ENCODE peak calls at places on chromosomes 7 and 10, in seven cellular contexts. One of them, this sample, is unnamed.

GRCh38 chr10:48727866-48728265 is 43.2 kb downstream of the WDFY4 start:
- DNase-seq in lower lobe of right lung: no peak
- DNase-seq in right atrium auricular region: no peak
- DNase-seq in CD4-positive, CD25-positive, alpha-beta regulatory T cell: no peak
- DNase-seq in cardiac muscle cell: no peak
- DNase-seq in upper lobe of left lung: no peak
- DNase-seq in left lung: no peak
- DNase-seq in this sample: peak; percentile 74

GRCh38 chr7:5276611-5277010 is 6.1 kb upstream of the SLC29A4 start:
- DNase-seq in left lung: no peak
- DNase-seq in lower lobe of right lung: no peak
- DNase-seq in cardiac muscle cell: no peak
- DNase-seq in right atrium auricular region: no peak
- DNase-seq in CD4-positive, CD25-positive, alpha-beta regulatory T cell: no peak
- DNase-seq in upper lobe of left lung: no peak
- DNase-seq in this sample: no peak

GRCh38 chr7:106346678-106347217 is 62.0 kb upstream of the NAMPT start:
- DNase-seq in right atrium auricular region: no peak
- DNase-seq in lower lobe of right lung: no peak
- DNase-seq in CD4-positive, CD25-positive, alpha-beta regulatory T cell: peak; percentile 85
- DNase-seq in left lung: no peak
- DNase-seq in cardiac muscle cell: peak; percentile 93
- DNase-seq in upper lobe of left lung: no peak
- DNase-seq in this sample: no peak

GRCh38 chr7:742791-743190 is 15.7 kb upstream of the PRKAR1B start:
- DNase-seq in CD4-positive, CD25-positive, alpha-beta regulatory T cell: no peak
- DNase-seq in left lung: peak; percentile 15
- DNase-seq in right atrium auricular region: no peak
- DNase-seq in upper lobe of left lung: no peak
- DNase-seq in cardiac muscle cell: no peak
- DNase-seq in lower lobe of right lung: no peak
- DNase-seq in this sample: no peak

GRCh38 chr7:26397786-26398435 is 106.2 kb downstream of the SNX10 start:
- DNase-seq in CD4-positive, CD25-positive, alpha-beta regulatory T cell: no peak
- DNase-seq in lower lobe of right lung: no peak
- DNase-seq in cardiac muscle cell: no peak
- DNase-seq in right atrium auricular region: no peak
- DNase-seq in upper lobe of left lung: peak; percentile 90
- DNase-seq in left lung: peak; percentile 88
- DNase-seq in this sample: no peak

GRCh38 chr7:27242580-27243339 is at the start of gene EVX1:
- DNase-seq in left lung: no peak
- DNase-seq in upper lobe of left lung: peak; percentile 84
- DNase-seq in right atrium auricular region: no peak
- DNase-seq in lower lobe of right lung: no peak
- DNase-seq in cardiac muscle cell: no peak
- DNase-seq in CD4-positive, CD25-positive, alpha-beta regulatory T cell: peak; percentile 49
- DNase-seq in this sample: no peak

GRCh38 chr7:96093435-96093834 is 228.5 kb downstream of the SLC25A13 start:
- DNase-seq in lower lobe of right lung: no peak
- DNase-seq in CD4-positive, CD25-positive, alpha-beta regulatory T cell: no peak
- DNase-seq in cardiac muscle cell: peak; percentile 43
- DNase-seq in upper lobe of left lung: no peak
- DNase-seq in left lung: no peak
- DNase-seq in right atrium auricular region: no peak
- DNase-seq in this sample: no peak

GRCh38 chr10:103854687-103855423 is 521 bp downstream of the SH3PXD2A start:
- DNase-seq in left lung: no peak
- DNase-seq in right atrium auricular region: no peak
- DNase-seq in CD4-positive, CD25-positive, alpha-beta regulatory T cell: peak; percentile 24
- DNase-seq in cardiac muscle cell: peak; percentile 37
- DNase-seq in lower lobe of right lung: no peak
- DNase-seq in upper lobe of left lung: peak; percentile 88
- DNase-seq in this sample: no peak

GRCh38 chr10:123896217-123896927 is 4.8 kb upstream of the CPXM2 start:
- DNase-seq in upper lobe of left lung: no peak
- DNase-seq in CD4-positive, CD25-positive, alpha-beta regulatory T cell: no peak
- DNase-seq in right atrium auricular region: peak; percentile 49
- DNase-seq in lower lobe of right lung: no peak
- DNase-seq in cardiac muscle cell: no peak
- DNase-seq in left lung: no peak
- DNase-seq in this sample: no peak

GRCh38 chr7:77482015-77482414 is 55.1 kb upstream of the PTPN12 start:
- DNase-seq in lower lobe of right lung: peak; percentile 67
- DNase-seq in right atrium auricular region: no peak
- DNase-seq in cardiac muscle cell: peak; percentile 37
- DNase-seq in left lung: no peak
- DNase-seq in CD4-positive, CD25-positive, alpha-beta regulatory T cell: no peak
- DNase-seq in upper lobe of left lung: no peak
- DNase-seq in this sample: no peak

GRCh38 chr7:139602143-139602722 is 78.7 kb downstream of the CLEC2L start:
- DNase-seq in cardiac muscle cell: peak; percentile 63
- DNase-seq in upper lobe of left lung: no peak
- DNase-seq in CD4-positive, CD25-positive, alpha-beta regulatory T cell: peak; percentile 14
- DNase-seq in right atrium auricular region: no peak
- DNase-seq in lower lobe of right lung: no peak
- DNase-seq in left lung: no peak
- DNase-seq in this sample: no peak

GRCh38 chr10:125392140-125392539 is 231.8 kb upstream of the CTBP2 start:
- DNase-seq in CD4-positive, CD25-positive, alpha-beta regulatory T cell: no peak
- DNase-seq in lower lobe of right lung: no peak
- DNase-seq in cardiac muscle cell: no peak
- DNase-seq in left lung: no peak
- DNase-seq in upper lobe of left lung: no peak
- DNase-seq in right atrium auricular region: no peak
- DNase-seq in this sample: no peak

GRCh38 chr7:44581426-44581906 is 565 bp downstream of the TMED4 start:
- DNase-seq in upper lobe of left lung: no peak
- DNase-seq in right atrium auricular region: no peak
- DNase-seq in left lung: no peak
- DNase-seq in cardiac muscle cell: peak; percentile 14
- DNase-seq in CD4-positive, CD25-positive, alpha-beta regulatory T cell: peak; percentile 57
- DNase-seq in lower lobe of right lung: no peak
- DNase-seq in this sample: no peak

GRCh38 chr10:29243750-29244149 is 45.1 kb upstream of the LYZL1 start:
- DNase-seq in cardiac muscle cell: no peak
- DNase-seq in upper lobe of left lung: no peak
- DNase-seq in left lung: no peak
- DNase-seq in CD4-positive, CD25-positive, alpha-beta regulatory T cell: no peak
- DNase-seq in right atrium auricular region: no peak
- DNase-seq in lower lobe of right lung: no peak
- DNase-seq in this sample: no peak
- H3K27ac ChIP-seq in cardiac muscle cell: peak overlapping the region; percentile 40
- H3K27ac ChIP-seq in upper lobe of left lung: no peak overlapping the region
- H3K27ac ChIP-seq in left lung: no peak overlapping the region
- H3K27ac ChIP-seq in CD4-positive, CD25-positive, alpha-beta regulatory T cell: no peak overlapping the region
- H3K27ac ChIP-seq in right atrium auricular region: no peak overlapping the region
- H3K27ac ChIP-seq in lower lobe of right lung: no peak overlapping the region
- H3K27ac ChIP-seq in this sample: no peak overlapping the region

GRCh38 chr10:79340646-79341244 is 6.5 kb upstream of the PPIF start:
- DNase-seq in lower lobe of right lung: no peak
- DNase-seq in upper lobe of left lung: no peak
- DNase-seq in left lung: no peak
- DNase-seq in right atrium auricular region: no peak
- DNase-seq in CD4-positive, CD25-positive, alpha-beta regulatory T cell: no peak
- DNase-seq in cardiac muscle cell: no peak
- DNase-seq in this sample: no peak

GRCh38 chr10:79342811-79343541 is 4.3 kb upstream of the PPIF start:
- DNase-seq in upper lobe of left lung: no peak
- DNase-seq in CD4-positive, CD25-positive, alpha-beta regulatory T cell: no peak
- DNase-seq in cardiac muscle cell: no peak
- DNase-seq in lower lobe of right lung: no peak
- DNase-seq in right atrium auricular region: no peak
- DNase-seq in left lung: no peak
- DNase-seq in this sample: no peak

GRCh38 chr10:79344502-79345195 is 2.6 kb upstream of the PPIF start:
- DNase-seq in left lung: no peak
- DNase-seq in right atrium auricular region: no peak
- DNase-seq in cardiac muscle cell: no peak
- DNase-seq in lower lobe of right lung: no peak
- DNase-seq in upper lobe of left lung: no peak
- DNase-seq in CD4-positive, CD25-positive, alpha-beta regulatory T cell: no peak
- DNase-seq in this sample: peak; percentile 76

GRCh38 chr10:79339266-79339665 is 8.0 kb upstream of the PPIF start:
- DNase-seq in left lung: no peak
- DNase-seq in CD4-positive, CD25-positive, alpha-beta regulatory T cell: no peak
- DNase-seq in cardiac muscle cell: no peak
- DNase-seq in upper lobe of left lung: no peak
- DNase-seq in lower lobe of right lung: no peak
- DNase-seq in right atrium auricular region: no peak
- DNase-seq in this sample: no peak

GRCh38 chr10:79342295-79342761 is 4.9 kb upstream of the PPIF start:
- DNase-seq in right atrium auricular region: no peak
- DNase-seq in cardiac muscle cell: no peak
- DNase-seq in lower lobe of right lung: no peak
- DNase-seq in upper lobe of left lung: no peak
- DNase-seq in CD4-positive, CD25-positive, alpha-beta regulatory T cell: no peak
- DNase-seq in left lung: no peak
- DNase-seq in this sample: no peak
- H3K4me1 ChIP-seq in right atrium auricular region: peaks cover 3% of the 10 kb centered on the region
- H3K4me1 ChIP-seq in cardiac muscle cell: peaks cover 29% of the 10 kb centered on the region
- H3K4me1 ChIP-seq in lower lobe of right lung: peaks cover 8% of the 10 kb centered on the region
- H3K4me1 ChIP-seq in upper lobe of left lung: peaks cover 5% of the 10 kb centered on the region
- H3K4me1 ChIP-seq in CD4-positive, CD25-positive, alpha-beta regulatory T cell: peaks cover 8% of the 10 kb centered on the region
- H3K4me1 ChIP-seq in left lung: no peaks in the 10 kb centered on the region
- H3K4me1 ChIP-seq in this sample: peaks cover 15% of the 10 kb centered on the region

GRCh38 chr10:19498348-19499290 is 317.6 kb upstream of the PLXDC2 start:
- DNase-seq in right atrium auricular region: no peak
- DNase-seq in cardiac muscle cell: peak; percentile 69
- DNase-seq in upper lobe of left lung: no peak
- DNase-seq in CD4-positive, CD25-positive, alpha-beta regulatory T cell: no peak
- DNase-seq in lower lobe of right lung: no peak
- DNase-seq in left lung: no peak
- DNase-seq in this sample: no peak

GRCh38 chr10:19499291-19499765 is 316.9 kb upstream of the PLXDC2 start:
- DNase-seq in lower lobe of right lung: no peak
- DNase-seq in upper lobe of left lung: no peak
- DNase-seq in right atrium auricular region: no peak
- DNase-seq in cardiac muscle cell: no peak
- DNase-seq in left lung: no peak
- DNase-seq in CD4-positive, CD25-positive, alpha-beta regulatory T cell: no peak
- DNase-seq in this sample: no peak

GRCh38 chr10:19505320-19506092 is 310.7 kb upstream of the PLXDC2 start:
- DNase-seq in upper lobe of left lung: no peak
- DNase-seq in lower lobe of right lung: no peak
- DNase-seq in CD4-positive, CD25-positive, alpha-beta regulatory T cell: no peak
- DNase-seq in right atrium auricular region: no peak
- DNase-seq in cardiac muscle cell: no peak
- DNase-seq in left lung: no peak
- DNase-seq in this sample: no peak

DNA sequence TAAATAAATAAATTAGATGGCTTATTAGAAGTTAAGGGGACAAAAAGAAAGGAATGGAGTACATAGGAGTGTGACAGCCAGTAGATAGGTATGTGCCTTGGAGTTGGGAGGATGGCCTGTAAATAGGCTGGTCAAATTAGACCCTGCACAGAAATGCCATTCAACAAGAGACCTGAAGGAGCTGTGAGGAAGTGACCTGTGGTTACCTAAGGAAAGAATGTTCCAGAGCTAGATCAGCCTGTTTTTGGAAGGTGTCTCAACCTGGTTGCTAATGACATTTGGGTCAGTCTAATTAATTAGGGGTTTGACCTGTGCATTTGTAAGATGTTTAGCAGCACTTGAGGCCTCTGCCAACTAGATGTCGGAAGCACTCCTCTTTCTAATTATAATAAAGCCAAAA is 315.3 kb upstream of the PLXDC2 start:
- DNase-seq in lower lobe of right lung: no peak
- DNase-seq in cardiac muscle cell: no peak
- DNase-seq in upper lobe of left lung: no peak
- DNase-seq in left lung: no peak
- DNase-seq in CD4-positive, CD25-positive, alpha-beta regulatory T cell: no peak
- DNase-seq in right atrium auricular region: no peak
- DNase-seq in this sample: no peak
- H3K27ac ChIP-seq in lower lobe of right lung: no peak overlapping the region
- H3K27ac ChIP-seq in cardiac muscle cell: no peak overlapping the region
- H3K27ac ChIP-seq in upper lobe of left lung: no peak overlapping the region
- H3K27ac ChIP-seq in left lung: no peak overlapping the region
- H3K27ac ChIP-seq in CD4-positive, CD25-positive, alpha-beta regulatory T cell: no peak overlapping the region
- H3K27ac ChIP-seq in right atrium auricular region: no peak overlapping the region
- H3K27ac ChIP-seq in this sample: no peak overlapping the region

DNA sequence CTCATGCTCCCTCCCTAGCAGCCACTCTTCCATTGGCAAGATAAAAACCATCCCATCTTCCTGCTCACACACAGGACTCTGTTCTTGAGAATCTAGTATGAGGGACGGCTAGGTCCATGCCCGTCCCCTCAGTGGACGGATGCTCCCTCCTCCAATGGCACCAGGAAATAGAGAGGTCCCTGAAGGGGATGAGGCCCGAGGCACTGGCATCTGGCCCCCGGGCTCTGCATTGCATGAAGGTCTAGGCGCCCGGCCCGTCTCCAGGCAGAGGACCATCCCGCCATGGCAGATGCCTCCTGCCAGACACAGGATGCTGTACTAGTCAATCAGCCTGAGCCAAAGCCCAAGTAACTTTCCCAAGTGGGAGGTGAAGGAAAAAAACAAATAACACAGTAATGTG is 15.0 kb downstream of the PRKAG2 start:
- DNase-seq in CD4-positive, CD25-positive, alpha-beta regulatory T cell: no peak
- DNase-seq in upper lobe of left lung: no peak
- DNase-seq in cardiac muscle cell: no peak
- DNase-seq in left lung: peak; percentile 76
- DNase-seq in lower lobe of right lung: no peak
- DNase-seq in right atrium auricular region: no peak
- DNase-seq in this sample: no peak
- H3K4me1 ChIP-seq in CD4-positive, CD25-positive, alpha-beta regulatory T cell: no peaks in the 10 kb centered on the region
- H3K4me1 ChIP-seq in upper lobe of left lung: peaks cover 5% of the 10 kb centered on the region
- H3K4me1 ChIP-seq in cardiac muscle cell: no peaks in the 10 kb centered on the region
- H3K4me1 ChIP-seq in left lung: no peaks in the 10 kb centered on the region
- H3K4me1 ChIP-seq in lower lobe of right lung: peaks cover 11% of the 10 kb centered on the region
- H3K4me1 ChIP-seq in right atrium auricular region: no peaks in the 10 kb centered on the region
- H3K4me1 ChIP-seq in this sample: no peaks in the 10 kb centered on the region

GRCh38 chr10:43963793-43964425 is 315.2 kb upstream of the ZNF32 start:
- DNase-seq in cardiac muscle cell: no peak
- DNase-seq in left lung: no peak
- DNase-seq in lower lobe of right lung: no peak
- DNase-seq in right atrium auricular region: peak; percentile 59
- DNase-seq in upper lobe of left lung: no peak
- DNase-seq in CD4-positive, CD25-positive, alpha-beta regulatory T cell: no peak
- DNase-seq in this sample: peak; percentile 67
- H3K27ac ChIP-seq in cardiac muscle cell: no peak overlapping the region
- H3K27ac ChIP-seq in left lung: no peak overlapping the region
- H3K27ac ChIP-seq in lower lobe of right lung: no peak overlapping the region
- H3K27ac ChIP-seq in right atrium auricular region: peak overlapping the region; percentile 61
- H3K27ac ChIP-seq in upper lobe of left lung: no peak overlapping the region
- H3K27ac ChIP-seq in CD4-positive, CD25-positive, alpha-beta regulatory T cell: no peak overlapping the region
- H3K27ac ChIP-seq in this sample: peak overlapping the region; percentile 24

DNA sequence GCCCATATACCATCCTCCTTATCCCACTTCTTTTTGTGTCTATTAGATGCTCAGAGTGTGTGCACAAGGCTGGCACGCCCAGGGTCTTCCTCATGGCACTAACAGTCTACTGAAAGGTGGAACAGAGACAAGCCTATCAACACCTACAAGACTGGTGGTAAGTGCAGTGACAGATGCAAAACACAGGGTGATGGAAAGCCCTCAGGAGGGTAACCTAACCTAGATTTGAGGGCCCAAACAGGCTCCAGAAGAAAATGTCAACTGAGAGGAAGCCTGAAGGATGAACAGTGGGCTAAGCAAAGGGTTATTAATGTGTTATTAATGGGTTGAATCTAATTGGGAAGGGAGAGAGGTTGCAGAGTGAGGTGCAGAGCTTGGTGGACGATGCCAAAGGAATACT is 1.2 kb upstream of the FAS start:
- DNase-seq in right atrium auricular region: no peak
- DNase-seq in CD4-positive, CD25-positive, alpha-beta regulatory T cell: no peak
- DNase-seq in lower lobe of right lung: no peak
- DNase-seq in upper lobe of left lung: no peak
- DNase-seq in left lung: no peak
- DNase-seq in cardiac muscle cell: no peak
- DNase-seq in this sample: no peak
- H3K4me1 ChIP-seq in right atrium auricular region: no peaks in the 10 kb centered on the region
- H3K4me1 ChIP-seq in CD4-positive, CD25-positive, alpha-beta regulatory T cell: peaks cover 62% of the 10 kb centered on the region
- H3K4me1 ChIP-seq in lower lobe of right lung: peaks cover 55% of the 10 kb centered on the region
- H3K4me1 ChIP-seq in upper lobe of left lung: peaks cover 37% of the 10 kb centered on the region
- H3K4me1 ChIP-seq in left lung: peaks cover 14% of the 10 kb centered on the region
- H3K4me1 ChIP-seq in cardiac muscle cell: no peaks in the 10 kb centered on the region
- H3K4me1 ChIP-seq in this sample: peaks cover 39% of the 10 kb centered on the region